ENCODE peak calls at places on chromosomes 13 and 19, in nine cellular contexts. W is effector memory CD8-positive, alpha-beta T cell; N is activated T-cell treated with anti-CD3 and anti-CD28 coated beads, Interleukin-2, amount 50 U/mL, for 4 hours; D is foreskin keratinocyte; R is Right ventricle myocardium inferior; P is upper lobe of left lung; K is esophagus mucosa; H is PC-3; Z is T-cell. F is an unnamed sample.

GRCh38 chr13:35475960-35476943 is at the start of gene MAB21L1:
- ATAC-seq in W (no peak), N (no peak), D (peak), R (peak), P (no peak), K (peak), H (no peak), Z (no peak), F (no peak)

GRCh38 chr19:18412610-18413239 is 6.5 kb upstream of the SSBP4 start:
- ATAC-seq in W (no peak), N (no peak), D (no peak), R (no peak), P (no peak), K (no peak), H (no peak), Z (no peak), F (no peak)

GRCh38 chr13:106529415-106530208 is 5.8 kb downstream of the EFNB2 start:
- ATAC-seq in W (no peak), N (no peak), D (no peak), R (no peak), P (no peak), K (no peak), H (no peak), Z (no peak), F (no peak)

GRCh38 chr13:43489168-43489730 is 297.5 kb downstream of the ENOX1 start:
- ATAC-seq in W (no peak), N (no peak), D (no peak), R (peak), P (no peak), K (no peak), H (no peak), Z (no peak), F (no peak)

GRCh38 chr13:27283906-27284523 is 13.4 kb downstream of the RASL11A start:
- ATAC-seq in W (peak), N (no peak), D (no peak), R (peak), P (peak), K (peak), H (peak), Z (no peak), F (no peak)

GRCh38 chr13:65095697-65096096 is 2134.4 kb downstream of the PCDH9 start:
- ATAC-seq in W (no peak), N (no peak), D (no peak), R (no peak), P (no peak), K (no peak), H (no peak), Z (no peak), F (no peak)

GRCh38 chr13:98442391-98443230 is 134.3 kb downstream of the STK24 start:
- ATAC-seq in W (no peak), N (no peak), D (no peak), R (no peak), P (no peak), K (no peak), H (no peak), Z (no peak), F (no peak)

GRCh38 chr13:50917572-50917971 is 8.0 kb downstream of the RNASEH2B start:
- ATAC-seq in W (no peak), N (no peak), D (no peak), R (peak), P (no peak), K (no peak), H (no peak), Z (no peak), F (no peak)

GRCh38 chr19:17329061-17329767 is 5.4 kb downstream of the ANO8 start:
- ATAC-seq in W (peak), N (peak), D (no peak), R (no peak), P (no peak), K (no peak), H (no peak), Z (peak), F (no peak)

GRCh38 chr19:18399008-18399407 is 1.6 kb upstream of the LRRC25 start:
- ATAC-seq in W (no peak), N (no peak), D (peak), R (no peak), P (no peak), K (peak), H (peak), Z (no peak), F (peak)

GRCh38 chr13:77536358-77536757 is 852 bp downstream of the SCEL start:
- ATAC-seq in W (no peak), N (no peak), D (peak), R (no peak), P (no peak), K (no peak), H (no peak), Z (no peak), F (no peak)

GRCh38 chr13:28575200-28575599 is 80.3 kb upstream of the FLT1 start:
- ATAC-seq in W (no peak), N (no peak), D (no peak), R (no peak), P (no peak), K (no peak), H (no peak), Z (no peak), F (no peak)

GRCh38 chr13:113653264-113654174 is 4.5 kb downstream of the ATP4B start:
- ATAC-seq in W (peak), N (no peak), D (no peak), R (no peak), P (no peak), K (no peak), H (no peak), Z (peak), F (no peak)

GRCh38 chr19:10471909-10472308 is 31.2 kb downstream of the KEAP1 start:
- ATAC-seq in W (peak), N (no peak), D (peak), R (no peak), P (no peak), K (peak), H (peak), Z (no peak), F (no peak)

GRCh38 chr19:51607077-51607476 is 23.1 kb downstream of the SIGLEC5 start:
- ATAC-seq in W (peak), N (peak), D (no peak), R (no peak), P (no peak), K (peak), H (no peak), Z (no peak), F (no peak)

GRCh38 chr13:28819748-28820098 is 416 bp upstream of the MTUS2 start:
- ATAC-seq in W (peak), N (peak), D (peak), R (peak), P (no peak), K (peak), H (peak), Z (peak), F (peak)

GRCh38 chr13:22793598-22794134 is 387.1 kb upstream of the SGCG start:
- ATAC-seq in W (no peak), N (no peak), D (no peak), R (no peak), P (peak), K (peak), H (no peak), Z (no peak), F (no peak)

GRCh38 chr13:89407357-89407756 is 1736.2 kb downstream of the SLITRK5 start:
- ATAC-seq in W (no peak), N (no peak), D (no peak), R (no peak), P (no peak), K (no peak), H (no peak), Z (no peak), F (no peak)

GRCh38 chr19:45046355-45046754 is 7.5 kb downstream of the CLASRP start:
- ATAC-seq in W (no peak), N (no peak), D (no peak), R (no peak), P (no peak), K (no peak), H (no peak), Z (no peak), F (no peak)

GRCh38 chr13:94612050-94612449 is 10.4 kb downstream of the GPR180 start:
- ATAC-seq in W (no peak), N (no peak), D (no peak), R (no peak), P (no peak), K (no peak), H (no peak), Z (no peak), F (no peak)

GRCh38 chr13:27968316-27969072 is 621 bp downstream of the CDX2 start:
- ATAC-seq in W (no peak), N (no peak), D (no peak), R (no peak), P (no peak), K (no peak), H (peak), Z (no peak), F (no peak)

GRCh38 chr19:39158646-39159260 is 33.2 kb downstream of the PAK4 start:
- ATAC-seq in W (no peak), N (no peak), D (no peak), R (no peak), P (no peak), K (no peak), H (no peak), Z (no peak), F (no peak)

GRCh38 chr13:67119481-67119883 is 110.7 kb downstream of the PCDH9 start:
- ATAC-seq in W (no peak), N (no peak), D (peak), R (no peak), P (no peak), K (no peak), H (peak), Z (no peak), F (peak)

GRCh38 chr13:77544365-77544764 is 8.9 kb downstream of the SCEL start:
- ATAC-seq in W (no peak), N (no peak), D (no peak), R (peak), P (no peak), K (peak), H (no peak), Z (no peak), F (peak)

GRCh38 chr19:4556574-4557185 is 2.8 kb downstream of the SEMA6B start:
- ATAC-seq in W (no peak), N (no peak), D (peak), R (peak), P (no peak), K (peak), H (peak), Z (no peak), F (no peak)

GRCh38 chr13:81058211-81058915 is 717.4 kb upstream of the SPRY2 start:
- ATAC-seq in W (no peak), N (no peak), D (peak), R (no peak), P (no peak), K (no peak), H (peak), Z (no peak), F (no peak)

GRCh38 chr13:113607477-113608245 is 23.1 kb downstream of the TFDP1 start:
- ATAC-seq in W (peak), N (no peak), D (no peak), R (no peak), P (peak), K (no peak), H (no peak), Z (no peak), F (no peak)

GRCh38 chr19:37991841-37992248 is 84.8 kb downstream of the SIPA1L3 start:
- ATAC-seq in W (no peak), N (no peak), D (peak), R (no peak), P (peak), K (peak), H (peak), Z (no peak), F (no peak)

GRCh38 chr13:41075034-41075433 is 13.7 kb downstream of the WBP4 start:
- ATAC-seq in W (peak), N (no peak), D (no peak), R (peak), P (no peak), K (no peak), H (no peak), Z (no peak), F (no peak)

GRCh38 chr13:62131604-62132003 is 716.0 kb upstream of the PCDH20 start:
- ATAC-seq in W (no peak), N (no peak), D (no peak), R (no peak), P (no peak), K (no peak), H (no peak), Z (no peak), F (no peak)

GRCh38 chr13:28719227-28719562 is 425 bp upstream of the SLC46A3 start:
- ATAC-seq in W (no peak), N (no peak), D (peak), R (no peak), P (no peak), K (no peak), H (no peak), Z (peak), F (no peak)

GRCh38 chr13:113423225-113424170 is 29.8 kb downstream of the ADPRHL1 start:
- ATAC-seq in W (no peak), N (no peak), D (no peak), R (no peak), P (no peak), K (no peak), H (no peak), Z (no peak), F (no peak)

GRCh38 chr19:4097501-4097900 is 26.4 kb downstream of the MAP2K2 start:
- ATAC-seq in W (no peak), N (no peak), D (no peak), R (peak), P (peak), K (no peak), H (no peak), Z (no peak), F (peak)

GRCh38 chr13:45850020-45850613 is 1.4 kb downstream of the SIAH3 start:
- ATAC-seq in W (no peak), N (no peak), D (no peak), R (no peak), P (peak), K (peak), H (no peak), Z (no peak), F (no peak)

GRCh38 chr13:41495044-41495443 is 37.7 kb downstream of the RGCC start:
- ATAC-seq in W (no peak), N (no peak), D (no peak), R (peak), P (no peak), K (no peak), H (no peak), Z (no peak), F (no peak)

GRCh38 chr19:17469092-17469370 is 1.3 kb upstream of the SLC27A1 start:
- ATAC-seq in W (no peak), N (no peak), D (peak), R (no peak), P (no peak), K (peak), H (no peak), Z (no peak), F (no peak)

GRCh38 chr13:103517768-103518102 is 451.5 kb upstream of the SLC10A2 start:
- ATAC-seq in W (no peak), N (no peak), D (no peak), R (no peak), P (no peak), K (no peak), H (no peak), Z (no peak), F (no peak)

GRCh38 chr13:21060063-21060826 is 1.1 kb downstream of the LATS2 start:
- ATAC-seq in W (peak), N (peak), D (peak), R (peak), P (no peak), K (peak), H (peak), Z (peak), F (peak)

GRCh38 chr19:40802300-40803169 is 3.5 kb downstream of the EGLN2 start:
- ATAC-seq in W (no peak), N (no peak), D (no peak), R (peak), P (no peak), K (no peak), H (no peak), Z (no peak), F (peak)